ENCODE peak calls at places on chromosomes 5 and 9, in ten cellular contexts. One of them, this sample, is unnamed.
A peak's percentile ranks its signal among the peaks of the same experiment; 100 is the strongest.

GRCh38 chr9:136059321-136059791 is 35.7 kb downstream of the NACC2 start:
- DNase-seq in heart right ventricle: no peak
- DNase-seq in KBM-7: no peak
- DNase-seq in adrenal gland: peak; percentile 74
- DNase-seq in kidney glomerular epithelial cell: no peak
- DNase-seq in NCI-H1092: no peak
- DNase-seq in chondrocyte: peak; percentile 87
- DNase-seq in stimulated activated CD8-positive, alpha-beta memory T cell treated with anti-CD3 and anti-CD28 coated beads, Interleukin-15, amount 100 ng/mL, for 1 hour: no peak
- DNase-seq in mucosa of descending colon: no peak
- DNase-seq in mesendoderm: no peak
- DNase-seq in this sample: no peak

GRCh38 chr9:106421772-106422171 is 441.2 kb upstream of the ZNF462 start:
- DNase-seq in KBM-7: no peak
- DNase-seq in stimulated activated CD8-positive, alpha-beta memory T cell treated with anti-CD3 and anti-CD28 coated beads, Interleukin-15, amount 100 ng/mL, for 1 hour: no peak
- DNase-seq in kidney glomerular epithelial cell: no peak
- DNase-seq in mesendoderm: no peak
- DNase-seq in NCI-H1092: no peak
- DNase-seq in adrenal gland: no peak
- DNase-seq in chondrocyte: no peak
- DNase-seq in mucosa of descending colon: no peak
- DNase-seq in heart right ventricle: no peak
- DNase-seq in this sample: no peak

GRCh38 chr5:88388476-88389170 is 120.0 kb upstream of the TMEM161B start:
- DNase-seq in mucosa of descending colon: no peak
- DNase-seq in kidney glomerular epithelial cell: no peak
- DNase-seq in KBM-7: no peak
- DNase-seq in chondrocyte: no peak
- DNase-seq in adrenal gland: no peak
- DNase-seq in stimulated activated CD8-positive, alpha-beta memory T cell treated with anti-CD3 and anti-CD28 coated beads, Interleukin-15, amount 100 ng/mL, for 1 hour: no peak
- DNase-seq in mesendoderm: peak; percentile 90
- DNase-seq in heart right ventricle: no peak
- DNase-seq in NCI-H1092: no peak
- DNase-seq in this sample: no peak

GRCh38 chr9:13429271-13429670 is 149.8 kb upstream of the MPDZ start:
- DNase-seq in mesendoderm: no peak
- DNase-seq in NCI-H1092: no peak
- DNase-seq in KBM-7: no peak
- DNase-seq in kidney glomerular epithelial cell: no peak
- DNase-seq in mucosa of descending colon: no peak
- DNase-seq in heart right ventricle: no peak
- DNase-seq in chondrocyte: no peak
- DNase-seq in adrenal gland: no peak
- DNase-seq in stimulated activated CD8-positive, alpha-beta memory T cell treated with anti-CD3 and anti-CD28 coated beads, Interleukin-15, amount 100 ng/mL, for 1 hour: no peak
- DNase-seq in this sample: no peak

GRCh38 chr9:117957267-117957666 is 253.1 kb downstream of the TLR4 start:
- DNase-seq in NCI-H1092: peak; percentile 52
- DNase-seq in mucosa of descending colon: no peak
- DNase-seq in heart right ventricle: no peak
- DNase-seq in mesendoderm: no peak
- DNase-seq in adrenal gland: no peak
- DNase-seq in kidney glomerular epithelial cell: no peak
- DNase-seq in chondrocyte: no peak
- DNase-seq in stimulated activated CD8-positive, alpha-beta memory T cell treated with anti-CD3 and anti-CD28 coated beads, Interleukin-15, amount 100 ng/mL, for 1 hour: no peak
- DNase-seq in KBM-7: no peak
- DNase-seq in this sample: no peak

GRCh38 chr5:102777099-102777498 is 22.0 kb downstream of the PAM start:
- DNase-seq in adrenal gland: no peak
- DNase-seq in stimulated activated CD8-positive, alpha-beta memory T cell treated with anti-CD3 and anti-CD28 coated beads, Interleukin-15, amount 100 ng/mL, for 1 hour: no peak
- DNase-seq in mesendoderm: no peak
- DNase-seq in heart right ventricle: no peak
- DNase-seq in KBM-7: no peak
- DNase-seq in chondrocyte: no peak
- DNase-seq in NCI-H1092: no peak
- DNase-seq in mucosa of descending colon: no peak
- DNase-seq in kidney glomerular epithelial cell: no peak
- DNase-seq in this sample: no peak

GRCh38 chr5:10958728-10959127 is 197.7 kb upstream of the DAP start:
- DNase-seq in KBM-7: no peak
- DNase-seq in NCI-H1092: no peak
- DNase-seq in chondrocyte: no peak
- DNase-seq in mesendoderm: no peak
- DNase-seq in mucosa of descending colon: no peak
- DNase-seq in adrenal gland: no peak
- DNase-seq in kidney glomerular epithelial cell: no peak
- DNase-seq in stimulated activated CD8-positive, alpha-beta memory T cell treated with anti-CD3 and anti-CD28 coated beads, Interleukin-15, amount 100 ng/mL, for 1 hour: no peak
- DNase-seq in heart right ventricle: no peak
- DNase-seq in this sample: no peak

GRCh38 chr5:56520951-56521350 is 287.8 kb upstream of the ANKRD55 start:
- DNase-seq in heart right ventricle: no peak
- DNase-seq in adrenal gland: no peak
- DNase-seq in KBM-7: no peak
- DNase-seq in chondrocyte: no peak
- DNase-seq in stimulated activated CD8-positive, alpha-beta memory T cell treated with anti-CD3 and anti-CD28 coated beads, Interleukin-15, amount 100 ng/mL, for 1 hour: no peak
- DNase-seq in NCI-H1092: no peak
- DNase-seq in mesendoderm: no peak
- DNase-seq in kidney glomerular epithelial cell: no peak
- DNase-seq in mucosa of descending colon: no peak
- DNase-seq in this sample: no peak

GRCh38 chr9:98993570-98993945 is 49.9 kb downstream of the COL15A1 start:
- DNase-seq in chondrocyte: no peak
- DNase-seq in kidney glomerular epithelial cell: no peak
- DNase-seq in KBM-7: peak; percentile 45
- DNase-seq in heart right ventricle: peak; percentile 48
- DNase-seq in mesendoderm: no peak
- DNase-seq in mucosa of descending colon: no peak
- DNase-seq in adrenal gland: peak; percentile 48
- DNase-seq in stimulated activated CD8-positive, alpha-beta memory T cell treated with anti-CD3 and anti-CD28 coated beads, Interleukin-15, amount 100 ng/mL, for 1 hour: no peak
- DNase-seq in NCI-H1092: no peak
- DNase-seq in this sample: no peak

GRCh38 chr5:175778951-175779475 is 92.4 kb upstream of the CPLX2 start:
- DNase-seq in NCI-H1092: peak; percentile 89
- DNase-seq in mucosa of descending colon: no peak
- DNase-seq in adrenal gland: peak; percentile 81
- DNase-seq in heart right ventricle: peak; percentile 55
- DNase-seq in KBM-7: no peak
- DNase-seq in mesendoderm: no peak
- DNase-seq in stimulated activated CD8-positive, alpha-beta memory T cell treated with anti-CD3 and anti-CD28 coated beads, Interleukin-15, amount 100 ng/mL, for 1 hour: no peak
- DNase-seq in kidney glomerular epithelial cell: no peak
- DNase-seq in chondrocyte: no peak
- DNase-seq in this sample: no peak

GRCh38 chr5:121573844-121574243 is 277.8 kb upstream of the FTMT start:
- DNase-seq in KBM-7: no peak
- DNase-seq in NCI-H1092: no peak
- DNase-seq in stimulated activated CD8-positive, alpha-beta memory T cell treated with anti-CD3 and anti-CD28 coated beads, Interleukin-15, amount 100 ng/mL, for 1 hour: no peak
- DNase-seq in adrenal gland: no peak
- DNase-seq in mucosa of descending colon: no peak
- DNase-seq in heart right ventricle: no peak
- DNase-seq in mesendoderm: no peak
- DNase-seq in kidney glomerular epithelial cell: no peak
- DNase-seq in chondrocyte: no peak
- DNase-seq in this sample: no peak

GRCh38 chr9:3963266-3964019 is 336.4 kb downstream of the GLIS3 start:
- DNase-seq in mucosa of descending colon: no peak
- DNase-seq in heart right ventricle: peak; percentile 44
- DNase-seq in KBM-7: no peak
- DNase-seq in NCI-H1092: no peak
- DNase-seq in adrenal gland: peak; percentile 39
- DNase-seq in kidney glomerular epithelial cell: no peak
- DNase-seq in chondrocyte: no peak
- DNase-seq in mesendoderm: no peak
- DNase-seq in stimulated activated CD8-positive, alpha-beta memory T cell treated with anti-CD3 and anti-CD28 coated beads, Interleukin-15, amount 100 ng/mL, for 1 hour: no peak
- DNase-seq in this sample: no peak

GRCh38 chr9:14314929-14315753 is 1.2 kb upstream of the NFIB start:
- DNase-seq in KBM-7: peak; percentile 50
- DNase-seq in kidney glomerular epithelial cell: no peak
- DNase-seq in chondrocyte: peak; percentile 96
- DNase-seq in stimulated activated CD8-positive, alpha-beta memory T cell treated with anti-CD3 and anti-CD28 coated beads, Interleukin-15, amount 100 ng/mL, for 1 hour: no peak
- DNase-seq in mesendoderm: peak; percentile 75
- DNase-seq in mucosa of descending colon: peak; percentile 95
- DNase-seq in heart right ventricle: peak; percentile 94
- DNase-seq in adrenal gland: peak; percentile 94
- DNase-seq in NCI-H1092: peak; percentile 93
- DNase-seq in this sample: peak; percentile 7

GRCh38 chr9:131500939-131501541 is 1.7 kb upstream of the POMT1 start:
- DNase-seq in mesendoderm: peak; percentile 29
- DNase-seq in mucosa of descending colon: no peak
- DNase-seq in adrenal gland: no peak
- DNase-seq in chondrocyte: no peak
- DNase-seq in NCI-H1092: no peak
- DNase-seq in heart right ventricle: no peak
- DNase-seq in stimulated activated CD8-positive, alpha-beta memory T cell treated with anti-CD3 and anti-CD28 coated beads, Interleukin-15, amount 100 ng/mL, for 1 hour: peak; percentile 25
- DNase-seq in KBM-7: peak; percentile 32
- DNase-seq in kidney glomerular epithelial cell: peak; percentile 18
- DNase-seq in this sample: peak; percentile 53

GRCh38 chr5:157917909-157918809 is 59.2 kb upstream of the CLINT1 start:
- DNase-seq in mesendoderm: peak; percentile 91
- DNase-seq in heart right ventricle: peak; percentile 57
- DNase-seq in KBM-7: peak; percentile 78
- DNase-seq in chondrocyte: no peak
- DNase-seq in stimulated activated CD8-positive, alpha-beta memory T cell treated with anti-CD3 and anti-CD28 coated beads, Interleukin-15, amount 100 ng/mL, for 1 hour: peak; percentile 28
- DNase-seq in mucosa of descending colon: peak; percentile 81
- DNase-seq in kidney glomerular epithelial cell: peak; percentile 41
- DNase-seq in NCI-H1092: peak; percentile 5
- DNase-seq in adrenal gland: peak; percentile 89
- DNase-seq in this sample: peak; percentile 27

This sample was measured in central memory CD4-positive, alpha-beta T cell.